ENCODE peak calls at places on chromosome 3, in six cellular contexts. E, X, O, M, G and W are unnamed samples.

GRCh38 chr3:152328841-152329240 is 60.1 kb downstream of the MBNL1 start:
- DNase-seq in X (no peak), O (no peak), G (peak; percentile 74), E (no peak), M (no peak), W (no peak)

GRCh38 chr3:195110647-195111321 is 160.2 kb downstream of the XXYLT1 start:
- DNase-seq in M (no peak), O (no peak), E (peak; percentile 57), G (no peak), X (no peak), W (no peak)

GRCh38 chr3:12421132-12421531 is 63.1 kb upstream of the TSEN2 start:
- DNase-seq in O (no peak), E (no peak), G (no peak), X (no peak), M (no peak), W (no peak)

GRCh38 chr3:123405936-123406510 is 42.9 kb downstream of the ADCY5 start:
- DNase-seq in O (no peak), X (no peak), G (no peak), M (no peak), E (peak; percentile 15), W (no peak)

GRCh38 chr3:9715764-9716437 is 12.3 kb downstream of the CPNE9 start:
- DNase-seq in O (no peak), X (no peak), G (peak; percentile 84), M (no peak), E (peak; percentile 79), W (no peak)

GRCh38 chr3:52090131-52090548 is 33.8 kb upstream of the DUSP7 start:
- DNase-seq in G (peak; percentile 89), E (no peak), M (no peak), X (no peak), O (no peak), W (no peak)

GRCh38 chr3:179021119-179021903 is 50.3 kb downstream of the ZMAT3 start:
- DNase-seq in O (no peak), M (no peak), E (no peak), X (peak; percentile 18), G (no peak), W (no peak)

GRCh38 chr3:149621218-149622005 is 36.4 kb downstream of the WWTR1 start:
- DNase-seq in M (no peak), O (no peak), G (peak; percentile 76), X (no peak), E (no peak), W (no peak)

GRCh38 chr3:87801409-87801808 is 257.4 kb downstream of the CGGBP1 start:
- DNase-seq in X (no peak), O (no peak), M (no peak), E (no peak), G (no peak), W (no peak)

GRCh38 chr3:71395927-71396695 is 187.4 kb downstream of the FOXP1 start:
- DNase-seq in G (peak; percentile 11), X (no peak), O (no peak), E (no peak), M (no peak), W (no peak)

GRCh38 chr3:13825821-13826220 is 54.0 kb downstream of the WNT7A start:
- DNase-seq in M (no peak), E (no peak), G (no peak), O (no peak), X (no peak), W (no peak)

GRCh38 chr3:28018925-28019718 is 222.3 kb upstream of the CMC1 start:
- DNase-seq in M (no peak), X (no peak), G (no peak), E (no peak), O (no peak), W (no peak)

GRCh38 chr3:120062474-120062873 is 31.8 kb downstream of the GSK3B start:
- DNase-seq in X (no peak), E (no peak), G (no peak), O (no peak), M (no peak), W (no peak)

GRCh38 chr3:42659451-42660130 is 6.1 kb downstream of the ZBTB47 start:
- DNase-seq in M (no peak), O (no peak), E (peak; percentile 64), X (no peak), G (no peak), W (no peak)

GRCh38 chr3:15610083-15610482 is 8.5 kb downstream of the BTD start:
- DNase-seq in G (peak; percentile 70), M (no peak), X (no peak), O (no peak), E (peak; percentile 73), W (no peak)

GRCh38 chr3:121995190-121996137 is 26.6 kb downstream of the ILDR1 start:
- DNase-seq in M (peak; percentile 44), G (peak; percentile 57), X (no peak), E (peak; percentile 73), O (no peak), W (no peak)

GRCh38 chr3:112974894-112975293 is at the start of gene CD200R1:
- DNase-seq in O (no peak), G (no peak), M (no peak), E (no peak), X (peak; percentile 30), W (no peak)

GRCh38 chr3:16883057-16883725 is 1.6 kb upstream of the PLCL2 start:
- DNase-seq in E (no peak), X (no peak), M (no peak), O (no peak), G (peak; percentile 60), W (no peak)

GRCh38 chr3:127273196-127273595 is 14.7 kb downstream of the PRR20G start:
- DNase-seq in M (no peak), E (no peak), O (no peak), G (no peak), X (no peak), W (no peak)

GRCh38 chr3:168431436-168431835 is 335.7 kb upstream of the GOLIM4 start:
- DNase-seq in M (no peak), O (no peak), E (no peak), X (no peak), G (no peak), W (no peak)